ENCODE peak calls at places on chromosomes 16 and 17, in eight cellular contexts. Y is tibial artery, X is cardiac muscle cell, Z is fibroblast of mammary gland, S is astrocyte of the spinal cord, R is HL-60, M is mesenchymal stem cell, D is H7. N is an unnamed sample.

GRCh38 chr17:57655564-57655963 is 89.5 kb downstream of the CCDC182 start:
- DNase-seq in X (no peak), R (no peak), Z (no peak), D (no peak), Y (no peak), M (no peak), S (no peak), N (no peak)

GRCh38 chr16:58843675-58844074 is 109.6 kb upstream of the GOT2 start:
- DNase-seq in D (peak; percentile 49), S (peak; percentile 40), R (peak; percentile 11), M (peak; percentile 21), Z (peak; percentile 25), Y (no peak), X (peak; percentile 9), N (no peak)

GRCh38 chr16:11112723-11113348 is 143.2 kb downstream of the SOCS1 start:
- DNase-seq in S (no peak), Z (no peak), M (no peak), Y (peak; percentile 57), R (no peak), X (no peak), D (no peak), N (no peak)

GRCh38 chr16:4244254-4244812 is 2.5 kb upstream of the SRL start:
- DNase-seq in Z (no peak), R (no peak), M (no peak), D (peak; percentile 52), X (peak; percentile 39), S (no peak), Y (no peak), N (peak; percentile 31)

GRCh38 chr17:73297934-73298861 is 13.6 kb downstream of the CDC42EP4 start:
- DNase-seq in X (no peak), M (no peak), S (peak; percentile 30), R (no peak), D (no peak), Z (no peak), Y (no peak), N (no peak)

GRCh38 chr17:57033296-57033695 is 51.8 kb upstream of the AKAP1 start:
- DNase-seq in D (no peak), R (no peak), Z (no peak), Y (peak; percentile 79), S (peak; percentile 42), M (no peak), X (no peak), N (no peak)

GRCh38 chr17:44209786-44210341 is 9.6 kb downstream of the UBTF start:
- DNase-seq in S (no peak), X (no peak), Z (no peak), D (no peak), Y (no peak), R (peak; percentile 75), M (peak; percentile 27), N (no peak)

GRCh38 chr17:66281671-66282369 is 20.6 kb upstream of the PRKCA start:
- DNase-seq in R (no peak), Y (no peak), Z (no peak), X (no peak), S (no peak), M (no peak), D (no peak), N (peak; percentile 51)

GRCh38 chr17:48590603-48591161 is 641 bp upstream of the HOXB3 start:
- DNase-seq in Z (no peak), X (no peak), Y (no peak), D (no peak), R (no peak), M (no peak), S (no peak), N (no peak)

GRCh38 chr16:85420501-85421337 is 192.4 kb upstream of the GSE1 start:
- DNase-seq in S (peak; percentile 22), D (peak; percentile 97), Y (no peak), X (peak; percentile 66), Z (peak; percentile 40), R (peak; percentile 45), M (peak; percentile 29), N (peak; percentile 21)

GRCh38 chr17:21275047-21275578 is 9.4 kb upstream of the MAP2K3 start:
- DNase-seq in S (no peak), Y (no peak), R (no peak), Z (no peak), M (no peak), X (no peak), D (peak; percentile 79), N (no peak)

GRCh38 chr16:80619824-80620223 is 79.0 kb downstream of the DYNLRB2 start:
- DNase-seq in X (no peak), R (no peak), D (no peak), Z (no peak), Y (no peak), S (no peak), M (no peak), N (no peak)

GRCh38 chr17:72122668-72123495 is 2.1 kb downstream of the SOX9 start:
- DNase-seq in R (no peak), Y (peak; percentile 71), X (peak; percentile 82), Z (peak; percentile 26), M (peak; percentile 71), S (peak; percentile 31), D (peak; percentile 81), N (peak; percentile 42)
- H3K4me3 ChIP-seq in R (no peak overlapping the region), Y (peak overlapping the region; percentile 51), X (peak overlapping the region; percentile 40), Z (peak overlapping the region; percentile 59), M (peak overlapping the region; percentile 76), S (peak overlapping the region; percentile 94), D (peak overlapping the region; percentile 64), N (peak overlapping the region; percentile 69)

GRCh38 chr17:30824002-30824355 is 513 bp downstream of the CRLF3 start:
- DNase-seq in X (no peak), M (no peak), R (no peak), S (no peak), D (peak; percentile 84), Y (no peak), Z (no peak), N (peak; percentile 20)

GRCh38 chr17:30816165-30816564 is 8.3 kb downstream of the CRLF3 start:
- DNase-seq in Z (no peak), S (no peak), X (no peak), M (no peak), D (no peak), Y (no peak), R (no peak), N (no peak)

GRCh38 chr17:30823425-30823824 is 1.1 kb downstream of the CRLF3 start:
- DNase-seq in Z (no peak), Y (no peak), R (no peak), S (no peak), M (peak; percentile 5), X (no peak), D (no peak), N (no peak)

GRCh38 chr17:30821751-30822723 is 2.5 kb downstream of the CRLF3 start:
- DNase-seq in D (no peak), Z (no peak), X (no peak), R (no peak), S (no peak), M (no peak), Y (no peak), N (no peak)

DNA sequence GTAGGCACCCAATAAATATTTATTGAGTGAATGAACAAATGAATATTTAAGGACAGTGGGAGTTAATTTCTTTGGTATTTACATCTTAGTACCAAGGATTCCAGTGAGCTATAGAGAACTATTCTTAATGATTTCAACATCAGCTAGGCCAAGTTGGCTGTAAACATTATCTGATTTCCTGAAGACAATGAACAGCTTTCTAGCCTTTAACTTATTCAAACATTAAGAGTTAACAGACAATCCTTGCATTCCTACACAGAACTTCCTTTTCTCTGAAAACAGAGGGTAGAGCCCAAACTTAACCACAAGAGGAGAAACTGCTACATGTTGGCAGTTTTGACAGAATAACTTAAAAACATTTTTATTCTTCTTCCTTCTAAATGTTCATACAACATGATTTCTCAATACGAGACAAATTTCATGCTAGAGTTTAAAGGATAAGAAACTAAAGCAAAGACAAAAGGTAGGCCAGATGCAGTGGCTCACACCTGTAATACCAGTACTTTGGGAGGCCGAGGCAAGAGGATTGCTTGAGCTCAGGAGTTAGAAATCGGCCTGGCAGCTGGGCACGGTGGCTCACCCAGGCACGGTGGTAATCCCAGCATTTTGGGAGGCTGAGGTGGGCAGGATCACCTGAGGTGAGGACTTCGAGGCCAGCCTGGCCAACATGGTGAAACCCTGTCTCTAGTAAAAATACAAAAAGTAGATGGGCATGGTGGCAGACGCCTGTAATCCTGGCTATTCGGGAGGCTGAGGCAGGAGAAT is 4.4 kb downstream of the CRLF3 start:
- DNase-seq in M (peak; percentile 20), S (no peak), Z (no peak), X (peak; percentile 65), Y (no peak), D (no peak), R (peak; percentile 30), N (no peak)
- H3K4me3 ChIP-seq in M (no peak overlapping the region), S (no peak overlapping the region), Z (no peak overlapping the region), X (no peak overlapping the region), Y (no peak overlapping the region), D (no peak overlapping the region), R (peak overlapping the region; percentile 6), N (no peak overlapping the region)

DNA sequence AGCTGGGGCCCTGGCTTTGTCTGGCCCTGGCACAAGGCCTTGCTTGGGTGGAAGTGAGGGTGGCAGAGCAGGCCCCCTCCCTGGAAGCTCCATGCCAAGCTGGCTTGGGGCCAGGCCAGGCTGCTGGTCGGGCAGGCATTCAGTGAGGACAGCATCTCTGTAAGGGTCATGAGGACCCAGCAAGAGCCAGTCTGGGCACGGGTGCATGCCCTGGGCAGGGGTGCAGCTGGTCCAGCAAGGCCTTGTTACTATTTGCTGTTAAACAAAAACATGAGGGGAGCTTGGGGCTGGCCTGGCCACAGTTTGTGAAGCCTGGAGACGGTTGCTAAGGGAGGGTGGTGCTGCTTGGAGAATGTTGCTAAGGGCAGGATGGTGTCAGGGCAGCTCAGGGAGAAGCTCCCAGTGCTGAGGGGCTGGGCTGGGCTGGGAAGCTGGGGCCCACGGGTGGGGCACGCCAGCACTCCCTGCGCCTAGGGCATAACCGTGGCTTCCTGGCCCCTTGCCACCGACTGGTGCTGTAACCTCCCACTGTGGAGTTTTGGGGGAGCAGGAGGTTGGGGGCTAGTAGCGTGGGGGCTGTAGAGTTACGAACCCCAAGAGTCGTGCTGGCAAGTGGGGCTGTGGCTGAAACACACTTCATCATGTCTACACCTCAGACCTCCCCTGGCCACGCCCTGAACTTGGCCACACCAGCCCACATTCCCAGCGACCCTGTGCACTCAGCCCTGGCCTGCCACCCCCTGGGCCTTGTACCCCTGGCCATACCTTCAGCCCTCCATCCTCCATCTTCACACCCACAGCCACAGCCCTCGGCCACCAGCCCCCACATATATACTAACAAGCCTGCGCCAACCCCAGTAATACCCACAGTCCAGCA is 1.6 kb downstream of the TPPP3 start:
- DNase-seq in R (no peak), M (peak; percentile 18), D (peak; percentile 41), S (no peak), Z (no peak), X (no peak), Y (peak; percentile 60), N (peak; percentile 41)
- H3K4me3 ChIP-seq in R (no peak overlapping the region), M (no peak overlapping the region), D (no peak overlapping the region), S (no peak overlapping the region), Z (no peak overlapping the region), X (no peak overlapping the region), Y (no peak overlapping the region), N (no peak overlapping the region)

DNA sequence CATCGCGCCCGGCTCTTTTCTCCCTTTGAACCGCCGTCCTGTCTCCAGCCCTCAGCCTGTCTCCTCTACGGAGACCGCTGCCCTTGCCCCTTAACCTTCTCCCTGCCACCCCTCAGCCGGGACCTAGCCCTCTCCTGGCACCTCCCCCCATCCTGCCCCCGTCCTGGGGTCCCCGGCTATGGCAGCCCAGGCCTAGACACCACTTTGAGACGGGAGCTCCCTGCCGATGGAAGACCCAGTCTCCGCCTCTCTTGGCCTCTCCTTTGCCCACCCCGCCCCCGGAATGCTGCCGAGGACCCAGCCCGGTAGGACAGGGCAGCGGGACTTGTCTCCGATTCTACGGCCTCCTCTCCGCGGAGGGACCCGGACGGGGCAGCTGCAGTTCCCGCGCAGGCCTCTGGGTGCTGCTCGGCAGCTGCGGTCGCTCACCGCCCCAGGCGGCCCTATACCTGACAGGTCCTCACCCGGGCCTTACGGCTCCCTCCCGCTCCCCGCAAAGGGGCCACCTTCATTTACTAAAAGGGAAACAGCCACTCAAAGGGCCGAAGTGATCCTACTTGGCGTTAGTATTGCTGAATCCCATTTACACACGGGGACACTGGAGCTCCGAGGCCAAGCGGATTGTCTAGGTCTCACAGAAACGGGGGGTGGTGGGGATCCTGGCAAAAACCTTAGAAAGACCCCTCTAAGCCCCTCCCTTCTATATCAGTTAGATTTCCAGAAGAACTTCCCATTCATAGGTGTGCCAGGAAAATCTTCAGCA is 32.6 kb upstream of the TAC4 start:
- DNase-seq in Y (no peak), R (peak; percentile 66), M (peak; percentile 62), Z (peak; percentile 50), D (peak; percentile 99), X (peak; percentile 75), S (peak; percentile 51), N (peak; percentile 81)
- H3K4me3 ChIP-seq in Y (no peak overlapping the region), R (no peak overlapping the region), M (no peak overlapping the region), Z (no peak overlapping the region), D (peak overlapping the region; percentile 40), X (no peak overlapping the region), S (no peak overlapping the region), N (no peak overlapping the region)